ENCODE peak calls at places on chromosome 10, in six cellular contexts. B is fibroblast of the aortic adventitia; Q is activated CD8-positive, alpha-beta memory T cell treated with anti-CD3 and anti-CD28 coated beads for 1 hour; O is stimulated activated CD8-positive, alpha-beta memory T cell treated with anti-CD3 and anti-CD28 coated beads, Interleukin-15, amount 100 ng/mL, for 4 hours; F is ACHN; P is bronchial epithelial cell. I is an unnamed sample.
A peak's percentile ranks its signal among the peaks of the same experiment; 100 is the strongest.

GRCh38 chr10:131786756-131787605 is 113.8 kb upstream of the PPP2R2D start:
- DNase-seq in O (no peak), B (peak; percentile 22), F (peak; percentile 44), Q (no peak), P (peak; percentile 23), I (peak; percentile 19)

GRCh38 chr10:79013406-79013805 is 55.4 kb upstream of the ZMIZ1 start:
- DNase-seq in B (no peak), F (no peak), Q (no peak), P (no peak), O (no peak), I (no peak)

GRCh38 chr10:80410578-80411145 is 2.3 kb downstream of the PRXL2A start:
- DNase-seq in O (no peak), Q (no peak), B (no peak), P (no peak), F (no peak), I (no peak)

GRCh38 chr10:121510201-121510771 is 88.0 kb downstream of the FGFR2 start:
- DNase-seq in P (no peak), F (peak; percentile 88), Q (no peak), O (no peak), B (no peak), I (no peak)

GRCh38 chr10:58963101-58963534 is 213.3 kb upstream of the PHYHIPL start:
- DNase-seq in Q (no peak), B (no peak), P (no peak), F (peak; percentile 37), O (no peak), I (no peak)

GRCh38 chr10:79438021-79438698 is 7.3 kb downstream of the ZCCHC24 start:
- DNase-seq in Q (no peak), O (no peak), B (no peak), P (no peak), F (peak; percentile 26), I (peak; percentile 26)

GRCh38 chr10:124693801-124694416 is 50.3 kb downstream of the FAM53B start:
- DNase-seq in P (peak; percentile 39), Q (no peak), O (no peak), F (no peak), B (no peak), I (no peak)

GRCh38 chr10:74813371-74813770 is 13.0 kb upstream of the KAT6B start:
- DNase-seq in O (no peak), Q (no peak), F (no peak), P (no peak), B (no peak), I (no peak)

GRCh38 chr10:124035928-124036558 is 57.4 kb downstream of the CHST15 start:
- DNase-seq in B (no peak), P (no peak), F (no peak), Q (no peak), O (no peak), I (no peak)

GRCh38 chr10:132064082-132064755 is 1.5 kb upstream of the JAKMIP3 start:
- DNase-seq in B (no peak), P (no peak), Q (no peak), F (no peak), O (no peak), I (no peak)

GRCh38 chr10:84156768-84157167 is 16.8 kb upstream of the GPR15LG start:
- DNase-seq in F (no peak), Q (no peak), B (peak; percentile 2), P (peak; percentile 18), O (no peak), I (peak; percentile 21)

GRCh38 chr10:72037266-72037665 is 51.1 kb downstream of the SPOCK2 start:
- DNase-seq in B (no peak), F (no peak), P (no peak), O (no peak), Q (no peak), I (no peak)

GRCh38 chr10:5070648-5071410 is 23.4 kb upstream of the AKR1C3 start:
- DNase-seq in F (no peak), P (no peak), B (peak; percentile 76), Q (no peak), O (no peak), I (peak; percentile 48)

GRCh38 chr10:6089334-6090219 is 743 bp downstream of the RBM17 start:
- DNase-seq in P (peak; percentile 71), O (no peak), F (peak; percentile 58), Q (no peak), B (peak; percentile 28), I (peak; percentile 25)

GRCh38 chr10:110356628-110357245 is 52.0 kb upstream of the SMNDC1 start:
- DNase-seq in O (no peak), Q (no peak), B (peak; percentile 69), F (peak; percentile 95), P (peak; percentile 86), I (peak; percentile 89)

GRCh38 chr10:11724938-11725776 is 17.0 kb upstream of the ECHDC3 start:
- DNase-seq in B (peak; percentile 85), Q (no peak), O (no peak), P (peak; percentile 61), F (peak; percentile 55), I (peak; percentile 76)